ENCODE peak calls at places on chromosomes 16 and 17, in five cellular contexts. E, O, K, A and N are unnamed samples.

GRCh38 chr17:58339775-58340622 is 11.4 kb upstream of the TSPOAP1 start:
- DNase-seq in O (no peak), K (no peak), A (no peak), E (no peak), N (peak; percentile 48)

GRCh38 chr16:75494696-75495601 is at the start of gene CHST6:
- DNase-seq in O (peak; percentile 27), A (peak; percentile 81), E (peak; percentile 52), K (peak; percentile 17), N (peak; percentile 47)

GRCh38 chr16:85574672-85575475 is 38.2 kb upstream of the GSE1 start:
- DNase-seq in A (no peak), O (no peak), K (no peak), E (no peak), N (no peak)

GRCh38 chr17:17840751-17841591 is 4.2 kb upstream of the SREBF1 start:
- DNase-seq in K (no peak), A (no peak), O (peak; percentile 21), E (peak; percentile 35), N (peak; percentile 95)

GRCh38 chr16:81923296-81923695 is 88.0 kb downstream of the SDR42E1 start:
- DNase-seq in O (no peak), K (no peak), E (no peak), A (no peak), N (no peak)

GRCh38 chr16:70428178-70428998 is 10.5 kb downstream of the ST3GAL2 start:
- DNase-seq in O (peak; percentile 96), K (peak; percentile 96), A (peak; percentile 90), E (peak; percentile 100), N (peak; percentile 100)

GRCh38 chr16:88928405-88929375 is 48.3 kb downstream of the CBFA2T3 start:
- DNase-seq in A (no peak), O (no peak), K (no peak), E (peak; percentile 68), N (no peak)

GRCh38 chr17:2077040-2077439 is 22.1 kb downstream of the HIC1 start:
- DNase-seq in E (no peak), K (no peak), A (no peak), O (no peak), N (no peak)

GRCh38 chr17:74042744-74043486 is 160.6 kb upstream of the RPL38 start:
- DNase-seq in K (peak; percentile 85), E (peak; percentile 23), O (no peak), A (no peak), N (peak; percentile 60)

GRCh38 chr16:84370723-84371552 is 2.6 kb downstream of the ATP2C2 start:
- DNase-seq in K (no peak), O (no peak), A (no peak), E (no peak), N (no peak)

GRCh38 chr16:87851601-87852000 is 17.7 kb downstream of the SLC7A5 start:
- DNase-seq in E (no peak), A (no peak), K (no peak), O (no peak), N (no peak)

GRCh38 chr17:19344311-19345066 is 18.0 kb downstream of the B9D1 start:
- DNase-seq in K (no peak), E (no peak), A (no peak), O (no peak), N (no peak)

GRCh38 chr17:28622186-28622585 is 8.2 kb upstream of the RSKR start:
- DNase-seq in O (no peak), A (no peak), E (no peak), K (no peak), N (no peak)

GRCh38 chr16:5058476-5058875 is 7.3 kb downstream of the C16orf89 start:
- DNase-seq in O (peak; percentile 20), E (peak; percentile 47), A (no peak), K (peak; percentile 49), N (no peak)

GRCh38 chr16:50050802-50051201 is 15.0 kb upstream of the HEATR3 start:
- DNase-seq in A (no peak), O (no peak), E (no peak), K (no peak), N (no peak)

GRCh38 chr17:17150450-17150804 is 55.7 kb downstream of the PLD6 start:
- DNase-seq in E (no peak), O (no peak), K (no peak), A (no peak), N (no peak)

GRCh38 chr17:69828087-69828486 is 246.9 kb upstream of the KCNJ16 start:
- DNase-seq in A (no peak), O (peak; percentile 97), K (no peak), E (no peak), N (no peak)

GRCh38 chr16:48234630-48235029 is 9.5 kb upstream of the LONP2 start:
- DNase-seq in E (no peak), O (no peak), A (no peak), K (no peak), N (no peak)

GRCh38 chr17:2551928-2552327 is 40.2 kb upstream of the METTL16 start:
- DNase-seq in O (no peak), K (no peak), E (no peak), A (no peak), N (no peak)

GRCh38 chr16:19704321-19705130 is 13.5 kb downstream of the KNOP1 start:
- DNase-seq in O (peak; percentile 79), E (no peak), K (peak; percentile 28), A (no peak), N (no peak)

GRCh38 chr17:42548070-42548837 is 4.5 kb upstream of the HSD17B1 start:
- DNase-seq in O (peak; percentile 52), K (peak; percentile 90), E (no peak), A (no peak), N (no peak)

GRCh38 chr17:41052594-41052993 is 2.4 kb downstream of the KRTAP2-2 start:
- DNase-seq in K (no peak), E (no peak), A (no peak), O (no peak), N (no peak)

GRCh38 chr17:45293413-45294211 is 23.2 kb downstream of the MAP3K14 start:
- DNase-seq in K (peak; percentile 97), O (peak; percentile 94), A (peak; percentile 39), E (peak; percentile 58), N (peak; percentile 82)

GRCh38 chr17:7720125-7720524 is 2.6 kb downstream of the DNAH2 start:
- DNase-seq in K (no peak), E (no peak), O (no peak), A (no peak), N (no peak)

GRCh38 chr17:67052720-67053437 is 8.5 kb downstream of the CACNG1 start:
- DNase-seq in K (no peak), O (no peak), E (no peak), A (no peak), N (no peak)

GRCh38 chr17:21003007-21003621 is 39.7 kb downstream of the USP22 start:
- DNase-seq in O (no peak), E (no peak), K (no peak), A (no peak), N (no peak)

GRCh38 chr17:56939869-56940484 is 20.9 kb downstream of the COIL start:
- DNase-seq in A (peak; percentile 47), O (peak; percentile 77), E (peak; percentile 72), K (peak; percentile 63), N (peak; percentile 81)

GRCh38 chr16:15966420-15967222 is 17.2 kb downstream of the ABCC1 start:
- DNase-seq in E (no peak), K (peak; percentile 92), A (no peak), O (peak; percentile 37), N (no peak)

GRCh38 chr17:41654134-41654907 is 29.9 kb upstream of the KRT17 start:
- DNase-seq in A (no peak), E (no peak), O (no peak), K (peak; percentile 79), N (no peak)

GRCh38 chr17:51430581-51430980 is 170.2 kb downstream of the UTP18 start:
- DNase-seq in O (no peak), A (no peak), E (no peak), K (no peak), N (no peak)

GRCh38 chr17:71111945-71112344 is 942.6 kb downstream of the KCNJ2 start:
- DNase-seq in E (no peak), K (no peak), A (no peak), O (no peak), N (no peak)

GRCh38 chr17:13961262-13961661 is 108.0 kb upstream of the COX10 start:
- DNase-seq in O (no peak), A (no peak), E (no peak), K (no peak), N (no peak)

GRCh38 chr17:49180303-49180702 is 30.1 kb downstream of the GNGT2 start:
- DNase-seq in O (peak; percentile 63), K (peak; percentile 69), E (peak; percentile 65), A (peak; percentile 76), N (peak; percentile 62)

GRCh38 chr16:57532251-57532625 is 4.1 kb downstream of the CCDC102A start:
- DNase-seq in E (no peak), A (no peak), O (no peak), K (no peak), N (no peak)
- TF ChIP-seq MYC in E (no peak), A (no peak), O (no peak), K (no peak), N (no peak)

DNA sequence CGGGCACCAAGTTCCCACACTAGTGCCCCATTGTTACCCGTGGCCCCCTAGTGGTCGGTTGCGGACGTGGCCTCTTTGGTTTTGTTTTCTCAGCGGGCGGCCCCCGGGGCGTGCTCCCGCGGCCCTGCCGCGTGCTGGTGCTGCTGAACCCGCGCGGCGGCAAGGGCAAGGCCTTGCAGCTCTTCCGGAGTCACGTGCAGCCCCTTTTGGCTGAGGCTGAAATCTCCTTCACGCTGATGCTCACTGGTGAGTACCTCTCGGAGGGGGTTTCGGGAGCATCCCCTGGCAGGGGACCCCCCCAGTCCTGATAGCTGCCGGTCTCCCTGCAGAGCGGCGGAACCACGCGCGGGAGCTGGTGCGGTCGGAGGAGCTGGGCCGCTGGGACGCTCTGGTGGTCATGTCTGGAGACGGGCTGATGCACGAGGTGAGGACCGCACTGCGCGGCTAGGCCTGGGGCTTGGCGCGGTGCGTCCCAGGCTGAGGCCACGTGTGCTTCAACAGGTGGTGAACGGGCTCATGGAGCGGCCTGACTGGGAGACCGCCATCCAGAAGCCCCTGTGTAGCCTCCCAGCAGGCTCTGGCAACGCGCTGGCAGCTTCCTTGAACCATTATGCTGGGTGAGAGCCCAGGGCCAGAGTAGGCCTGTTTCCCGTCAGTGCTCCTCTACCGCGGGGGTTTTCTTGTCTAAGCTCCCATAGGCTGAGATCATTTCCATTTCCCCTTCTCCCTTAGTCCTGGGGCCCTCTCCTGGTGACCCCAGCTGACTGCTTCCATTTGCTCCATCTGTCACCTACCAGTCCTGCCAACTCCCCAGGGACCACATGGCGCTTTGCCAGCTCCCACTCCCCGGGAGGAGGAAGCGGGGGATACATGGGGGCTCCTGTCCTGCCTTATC is 1.7 kb downstream of the SPHK1 start:
- DNase-seq in K (peak; percentile 87), O (peak; percentile 78), E (peak; percentile 85), A (peak; percentile 84), N (peak; percentile 83)
- H3K4me3 ChIP-seq in K (peak overlapping the region; percentile 62), O (peak overlapping the region; percentile 54), E (peak overlapping the region; percentile 86), A (peak overlapping the region; percentile 74), N (no peak overlapping the region)

GRCh38 chr17:313911-314613 is 38.5 kb downstream of the RPH3AL start:
- DNase-seq in O (no peak), E (no peak), K (no peak), A (no peak), N (no peak)
- TF ChIP-seq MYC in O (no peak), E (no peak), K (no peak), A (no peak), N (no peak)

DNA sequence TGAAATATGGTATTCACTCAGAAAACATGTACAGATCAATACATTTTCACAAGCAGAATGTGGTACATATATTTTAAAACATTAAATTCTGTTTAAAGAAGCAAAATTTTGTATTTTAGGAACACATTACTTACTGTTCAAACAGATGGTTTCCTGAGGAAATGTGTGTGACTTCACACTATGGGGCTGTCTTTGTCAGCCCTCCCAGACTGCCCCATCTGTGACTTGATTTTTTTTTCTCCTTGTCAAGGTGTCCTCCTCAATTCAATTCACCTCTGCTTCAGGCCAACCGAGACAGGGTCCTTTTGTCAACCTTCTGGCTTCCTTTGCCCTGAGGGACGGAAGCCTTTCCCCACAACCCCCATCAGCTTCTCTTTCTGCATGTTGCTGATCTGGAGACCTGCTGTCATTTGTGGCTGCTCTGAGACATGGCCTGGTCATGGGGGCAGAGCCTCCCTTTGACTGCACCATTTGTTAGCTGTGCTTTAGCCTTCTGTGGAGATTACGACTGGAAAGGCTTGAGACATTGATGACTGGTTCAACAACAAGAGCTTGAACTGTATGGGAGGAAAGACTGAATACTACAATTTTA is 21.4 kb upstream of the RGS9 start:
- DNase-seq in K (no peak), O (no peak), E (no peak), A (no peak), N (no peak)
- H3K4me3 ChIP-seq in K (no peak overlapping the region), O (no peak overlapping the region), E (no peak overlapping the region), A (no peak overlapping the region), N (no peak overlapping the region)